ENCODE peak calls at places on chromosome 6, in five cellular contexts. H is PC-3, W is fibroblast of lung, U is A549, X is endothelial cell of umbilical vein. G is an unnamed sample.

GRCh38 chr6:162416845-162417537 is 310.6 kb downstream of the PRKN start:
- DNase-seq in W (no peak), H (no peak), X (no peak), U (no peak), G (no peak)

GRCh38 chr6:69865126-69865525 is 1.2 kb upstream of the COL19A1 start:
- DNase-seq in H (peak), X (peak), W (peak), U (no peak), G (peak)

GRCh38 chr6:105794263-105794662 is 291.9 kb upstream of the PRDM1 start:
- DNase-seq in X (no peak), H (peak), W (no peak), U (peak), G (no peak)

GRCh38 chr6:51490101-51490500 is 597.3 kb downstream of the PKHD1 start:
- DNase-seq in X (no peak), U (no peak), W (no peak), H (peak), G (no peak)

GRCh38 chr6:133983099-133983939 is 30.3 kb downstream of the TBPL1 start:
- DNase-seq in X (no peak), W (peak), H (peak), U (no peak), G (peak)

GRCh38 chr6:105867280-105867679 is 218.9 kb upstream of the PRDM1 start:
- DNase-seq in W (no peak), X (no peak), U (no peak), H (no peak), G (no peak)

GRCh38 chr6:165615629-165616028 is 47.4 kb downstream of the PDE10A start:
- DNase-seq in X (no peak), U (no peak), W (no peak), H (no peak), G (peak)

GRCh38 chr6:157631838-157632237 is 191.2 kb upstream of the SNX9 start:
- DNase-seq in U (no peak), H (no peak), W (no peak), X (no peak), G (no peak)

GRCh38 chr6:167699141-167700036 is 127.3 kb upstream of the AFDN start:
- DNase-seq in H (peak), W (no peak), U (no peak), X (peak), G (no peak)

GRCh38 chr6:128963561-128963960 is 80.6 kb downstream of the LAMA2 start:
- DNase-seq in H (no peak), U (no peak), X (no peak), W (no peak), G (peak)

GRCh38 chr6:14883921-14884320 is 361.9 kb upstream of the JARID2 start:
- DNase-seq in H (no peak), X (no peak), W (peak), U (no peak), G (peak)

GRCh38 chr6:125868996-125869395 is 78.2 kb downstream of the NCOA7 start:
- DNase-seq in U (no peak), W (no peak), X (no peak), H (no peak), G (no peak)

GRCh38 chr6:122712864-122713612 is 66.5 kb upstream of the FABP7 start:
- DNase-seq in X (no peak), H (no peak), U (no peak), W (no peak), G (no peak)

GRCh38 chr6:139640453-139640852 is 266.0 kb upstream of the CITED2 start:
- DNase-seq in U (no peak), H (no peak), W (no peak), X (no peak), G (peak)

GRCh38 chr6:168815229-168815628 is 374.2 kb downstream of the SMOC2 start:
- DNase-seq in H (no peak), X (no peak), U (no peak), W (no peak), G (no peak)

GRCh38 chr6:13813621-13814175 is 659 bp downstream of the MCUR1 start:
- DNase-seq in H (peak), X (peak), W (peak), U (peak), G (peak)

GRCh38 chr6:2209226-2209809 is 36.1 kb downstream of the GMDS start:
- DNase-seq in H (peak), X (peak), U (no peak), W (peak), G (no peak)

GRCh38 chr6:143513410-143513809 is 1.9 kb upstream of the FUCA2 start:
- DNase-seq in U (no peak), W (no peak), X (no peak), H (peak), G (no peak)

GRCh38 chr6:28794175-28795002 is 129.4 kb downstream of the TRIM27 start:
- DNase-seq in X (peak), U (no peak), W (peak), H (peak), G (peak)

GRCh38 chr6:42702200-42702599 is 20.2 kb downstream of the PRPH2 start:
- DNase-seq in U (no peak), W (peak), H (peak), X (peak), G (peak)

GRCh38 chr6:138539882-138540281 is 40.6 kb upstream of the NHSL1 start:
- DNase-seq in H (no peak), X (no peak), W (no peak), U (no peak), G (no peak)

GRCh38 chr6:42547407-42548329 is 16.2 kb upstream of the UBR2 start:
- DNase-seq in H (peak), U (peak), W (peak), X (peak), G (peak)

GRCh38 chr6:158474961-158475343 is 84.9 kb upstream of the TMEM181 start:
- DNase-seq in H (peak), X (peak), U (peak), W (peak), G (peak)

GRCh38 chr6:41801380-41801779 is 13.9 kb downstream of the TOMM6 start:
- DNase-seq in W (peak), X (peak), H (peak), U (no peak), G (no peak)

GRCh38 chr6:108526739-108527174 is 34.0 kb upstream of the FOXO3 start:
- DNase-seq in W (peak), X (peak), H (peak), U (peak), G (peak)

GRCh38 chr6:135854799-135855198 is 3.3 kb downstream of the PDE7B start:
- DNase-seq in X (no peak), U (no peak), W (no peak), H (no peak), G (no peak)

GRCh38 chr6:138778331-138778730 is 4.8 kb downstream of the CCDC28A start:
- DNase-seq in X (no peak), H (no peak), W (no peak), U (no peak), G (no peak)

GRCh38 chr6:9704989-9705388 is 709.9 kb downstream of the TFAP2A start:
- DNase-seq in U (peak), X (no peak), W (no peak), H (peak), G (no peak)

GRCh38 chr6:42101186-42101657 is 41.2 kb downstream of the C6orf132 start:
- DNase-seq in H (no peak), W (peak), U (no peak), X (no peak), G (no peak)

GRCh38 chr6:32953775-32954174 is 878 bp upstream of the HLA-DMA start:
- DNase-seq in X (no peak), W (no peak), U (no peak), H (no peak), G (no peak)

GRCh38 chr6:1612902-1613301 is 3.2 kb downstream of the FOXC1 start:
- DNase-seq in H (peak), X (peak), U (no peak), W (peak), G (peak)

GRCh38 chr6:1524040-1524480 is 85.7 kb upstream of the FOXC1 start:
- DNase-seq in H (no peak), U (peak), X (peak), W (peak), G (peak)

GRCh38 chr6:45590225-45590624 is 212.5 kb upstream of the SUPT3H start:
- DNase-seq in H (peak), U (no peak), W (peak), X (peak), G (peak)

GRCh38 chr6:110682460-110682853 is 132.8 kb downstream of the CDK19 start:
- DNase-seq in H (peak), U (peak), X (peak), W (peak), G (peak)

GRCh38 chr6:161142957-161143296 is 130.9 kb downstream of the AGPAT4 start:
- DNase-seq in U (no peak), W (no peak), X (no peak), H (no peak), G (no peak)

GRCh38 chr6:111972714-111973678 is 80.9 kb upstream of the CCN6 start:
- DNase-seq in X (peak), H (peak), W (peak), U (peak), G (peak)

GRCh38 chr6:107866606-107867301 is 42.6 kb upstream of the SCML4 start:
- DNase-seq in W (peak), H (peak), X (peak), U (no peak), G (no peak)

GRCh38 chr6:31120151-31120915 is at the start of gene CDSN:
- DNase-seq in W (no peak), H (no peak), X (no peak), U (no peak), G (no peak)

GRCh38 chr6:48136856-48137255 is 25.9 kb upstream of the PTCHD4 start:
- DNase-seq in W (no peak), X (no peak), U (no peak), H (no peak), G (peak)

DNA sequence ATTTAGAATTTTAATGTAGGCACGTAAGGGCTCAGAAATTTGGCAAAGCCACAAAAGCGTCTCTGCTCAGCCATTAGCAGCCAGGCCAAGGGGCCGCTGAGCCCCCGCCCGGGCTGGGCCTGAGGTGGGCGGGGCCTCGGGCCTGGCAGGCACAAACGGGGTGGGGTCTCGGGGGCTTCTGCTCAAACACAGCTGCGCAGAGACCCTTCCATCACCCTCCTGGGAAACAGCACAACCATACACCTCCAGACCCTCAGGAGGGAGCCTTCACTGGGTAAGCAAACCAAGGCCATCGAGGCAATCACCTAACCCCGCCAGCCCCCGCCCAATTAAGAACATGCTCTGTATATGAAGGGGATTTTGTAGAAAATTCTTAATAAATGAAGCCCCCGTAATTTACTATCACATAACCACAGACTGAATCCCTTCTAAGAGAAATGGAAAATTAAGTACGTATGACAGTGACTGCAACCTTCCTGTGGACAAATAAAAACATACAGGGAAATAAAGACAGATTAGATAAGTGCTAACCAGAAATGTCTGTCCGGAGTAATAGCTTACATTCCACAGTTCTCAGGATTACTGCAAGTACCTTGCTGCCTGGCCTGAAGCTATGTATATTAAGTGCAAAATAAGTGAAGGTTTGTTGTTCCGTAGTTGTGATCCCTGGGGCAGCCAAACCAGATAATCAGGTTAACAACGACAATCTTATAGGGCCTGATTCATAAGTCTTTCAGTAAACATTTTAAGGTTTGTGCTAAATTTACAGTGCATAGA is 3.0 kb downstream of the NEDD9 start:
- DNase-seq in U (no peak), X (peak), W (no peak), H (peak), G (no peak)
- H3K4me2 ChIP-seq in U (peak), X (peak), W (peak), H (peak), G (peak)

GRCh38 chr6:16757332-16757731 is 3.9 kb downstream of the ATXN1 start:
- DNase-seq in W (no peak), H (peak), U (no peak), X (no peak), G (no peak)

GRCh38 chr6:16758163-16758975 is 2.9 kb downstream of the ATXN1 start:
- DNase-seq in U (no peak), H (no peak), W (no peak), X (no peak), G (peak)

GRCh38 chr6:16760536-16761468 is at the start of gene ATXN1:
- DNase-seq in W (no peak), H (peak), X (peak), U (peak), G (no peak)

GRCh38 chr6:16759646-16760535 is 1.4 kb downstream of the ATXN1 start:
- DNase-seq in X (peak), W (peak), H (peak), U (peak), G (peak)

GRCh38 chr6:16759181-16759645 is 2.0 kb downstream of the ATXN1 start:
- DNase-seq in X (no peak), H (peak), W (no peak), U (no peak), G (no peak)
- H3K27ac ChIP-seq in X (peak), H (peak), W (peak), U (peak), G (peak)

GRCh38 chr6:150038202-150038830 is 13.0 kb upstream of the RAET1L start:
- DNase-seq in H (no peak), X (no peak), U (no peak), W (no peak), G (no peak)
- H3K4me3 ChIP-seq in H (no peak), X (no peak), U (no peak), W (no peak), G (no peak)

GRCh38 chr6:118581489-118581959 is 33.4 kb downstream of the PLN start:
- DNase-seq in H (peak), W (peak), U (no peak), X (no peak), G (peak)
- H3K4me2 ChIP-seq in H (no peak), W (no peak), U (no peak), X (no peak), G (peak)

DNA sequence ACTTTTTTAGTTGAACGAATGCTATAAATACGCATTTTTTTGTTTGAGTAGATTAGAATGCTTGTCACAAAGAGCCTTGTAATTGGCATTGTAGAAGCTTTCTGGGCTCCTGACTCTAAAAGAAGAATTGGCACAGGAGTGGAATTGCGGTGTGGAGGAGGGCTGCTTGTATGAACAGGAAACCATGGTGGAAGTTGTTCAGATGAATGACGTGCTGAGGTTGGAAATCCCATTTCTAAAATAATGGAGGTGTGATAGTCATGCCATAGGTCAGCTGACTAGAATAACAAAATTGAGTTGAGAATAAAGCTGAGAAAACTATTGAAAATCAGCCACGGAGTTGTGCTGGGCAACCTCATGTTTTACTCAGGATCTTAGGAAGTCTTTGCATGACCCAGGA is 174.9 kb downstream of the QKI start:
- DNase-seq in H (no peak), U (no peak), X (peak), W (no peak), G (peak)
- H3K27ac ChIP-seq in H (no peak), U (no peak), X (no peak), W (no peak), G (no peak)

DNA sequence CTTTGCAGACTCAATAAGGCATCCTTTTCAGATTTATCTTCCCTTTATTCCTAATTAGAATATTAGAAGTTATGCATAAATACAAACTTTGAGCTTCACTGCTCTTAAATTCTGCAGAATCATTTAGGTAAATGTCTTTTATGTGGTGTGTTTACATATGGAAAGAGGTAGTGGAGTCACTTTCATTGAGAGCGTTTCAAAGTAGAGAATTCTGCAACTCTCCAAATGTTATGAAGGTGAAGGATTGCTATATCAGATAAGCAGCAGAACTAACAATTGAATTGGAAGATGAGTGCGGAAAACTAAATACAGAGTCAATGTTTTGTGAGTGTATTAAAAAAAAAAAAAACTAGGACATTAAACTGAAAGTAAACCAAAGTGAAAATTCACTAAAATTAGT is 19.3 kb upstream of the CCN2 start:
- DNase-seq in W (no peak), X (no peak), H (no peak), U (no peak), G (no peak)
- H3K4me3 ChIP-seq in W (no peak), X (no peak), H (no peak), U (no peak), G (no peak)